ENCODE peak calls at places on chromosomes 13 and 19, in eight cellular contexts. S, X, U, J, M, W, O and B are unnamed samples.

GRCh38 chr19:752652-753517 is 2.0 kb downstream of the MISP start:
- DNase-seq in X (peak), J (peak), U (peak), W (peak), O (no peak), S (peak), M (no peak), B (no peak)

GRCh38 chr13:94608586-94608985 is 6.9 kb downstream of the GPR180 start:
- DNase-seq in S (no peak), O (no peak), W (no peak), U (no peak), X (no peak), M (no peak), J (no peak), B (no peak)

GRCh38 chr19:7182489-7182888 is 111.7 kb downstream of the INSR start:
- DNase-seq in W (no peak), J (no peak), X (no peak), U (no peak), O (no peak), M (no peak), S (no peak), B (no peak)

GRCh38 chr13:96141032-96141431 is 51.1 kb downstream of the HS6ST3 start:
- DNase-seq in S (no peak), U (no peak), O (no peak), J (peak), X (no peak), W (no peak), M (no peak), B (no peak)

GRCh38 chr19:12789098-12789903 is 2.0 kb upstream of the JUNB start:
- DNase-seq in W (no peak), S (no peak), J (peak), M (no peak), O (no peak), X (peak), U (peak), B (no peak)

GRCh38 chr13:30818323-30818960 is 83.1 kb downstream of the ALOX5AP start:
- DNase-seq in J (peak), S (no peak), U (peak), X (no peak), W (no peak), M (no peak), O (no peak), B (no peak)

GRCh38 chr13:80436571-80437169 is 95.7 kb upstream of the SPRY2 start:
- DNase-seq in J (peak), O (no peak), U (no peak), X (no peak), S (no peak), W (peak), M (no peak), B (no peak)

GRCh38 chr13:76672422-76672821 is 213.8 kb downstream of the KCTD12 start:
- DNase-seq in W (no peak), X (no peak), O (no peak), M (no peak), J (peak), S (no peak), U (peak), B (no peak)

GRCh38 chr13:98026457-98026857 is 73.0 kb downstream of the IPO5 start:
- DNase-seq in M (no peak), O (peak), U (no peak), X (no peak), S (no peak), J (no peak), W (no peak), B (no peak)

GRCh38 chr19:35313614-35314013 is 15.4 kb upstream of the CD22 start:
- DNase-seq in S (no peak), O (no peak), M (no peak), X (no peak), W (no peak), U (no peak), J (no peak), B (no peak)

GRCh38 chr13:111431241-111431640 is 110.8 kb downstream of the TEX29 start:
- DNase-seq in X (no peak), J (no peak), O (no peak), M (no peak), U (no peak), W (no peak), S (no peak), B (no peak)

GRCh38 chr13:73767747-73768315 is 366.4 kb downstream of the KLF12 start:
- DNase-seq in M (peak), U (peak), J (no peak), W (no peak), S (no peak), X (peak), O (no peak), B (no peak)

GRCh38 chr19:19578241-19578640 is 40.2 kb downstream of the CILP2 start:
- DNase-seq in W (no peak), U (no peak), X (no peak), M (peak), J (no peak), O (no peak), S (no peak), B (no peak)

GRCh38 chr19:30046522-30046921 is 104.5 kb downstream of the URI1 start:
- DNase-seq in O (no peak), S (no peak), X (no peak), M (peak), U (no peak), W (no peak), J (no peak), B (no peak)

GRCh38 chr19:18503971-18504885 is 17.6 kb downstream of the ELL start:
- DNase-seq in W (no peak), U (no peak), J (no peak), X (peak), M (no peak), O (peak), S (no peak), B (no peak)

GRCh38 chr13:34748078-34748477 is 194.0 kb upstream of the NBEA start:
- DNase-seq in M (no peak), J (peak), X (no peak), W (no peak), S (no peak), O (no peak), U (no peak), B (no peak)

GRCh38 chr13:79451500-79451962 is 29.4 kb upstream of the NDFIP2 start:
- DNase-seq in W (peak), O (no peak), J (peak), S (peak), M (peak), X (peak), U (peak), B (peak)

GRCh38 chr19:1852294-1852646 is 4.0 kb upstream of the REXO1 start:
- DNase-seq in O (no peak), W (no peak), J (no peak), M (no peak), X (peak), U (no peak), S (no peak), B (no peak)

GRCh38 chr19:19061491-19061890 is 2.3 kb upstream of the SLC25A42 start:
- DNase-seq in O (no peak), J (no peak), M (no peak), X (peak), U (no peak), S (no peak), W (no peak), B (no peak)

GRCh38 chr19:18233224-18233825 is 7.1 kb upstream of the PDE4C start:
- DNase-seq in O (no peak), M (peak), W (no peak), S (peak), X (peak), J (peak), U (peak), B (no peak)

GRCh38 chr19:10074153-10074552 is 12.0 kb upstream of the SHFL start:
- DNase-seq in S (no peak), W (no peak), U (no peak), X (no peak), O (no peak), J (peak), M (no peak), B (no peak)
- TF ChIP-seq CTCF in S (no peak), W (peak), U (no peak), X (no peak), O (peak), J (peak), M (peak), B (peak)

GRCh38 chr13:113357529-113357928 is 6.4 kb downstream of the GRTP1 start:
- DNase-seq in W (no peak), S (no peak), X (no peak), U (no peak), O (no peak), M (no peak), J (peak), B (no peak)

GRCh38 chr13:113360446-113360845 is 3.5 kb downstream of the GRTP1 start:
- DNase-seq in M (no peak), U (no peak), W (no peak), X (no peak), O (no peak), J (no peak), S (no peak), B (no peak)

GRCh38 chr13:113358653-113359052 is 5.3 kb downstream of the GRTP1 start:
- DNase-seq in J (no peak), M (no peak), S (no peak), O (no peak), W (no peak), U (no peak), X (no peak), B (no peak)

GRCh38 chr13:113361406-113361805 is 2.5 kb downstream of the GRTP1 start:
- DNase-seq in W (no peak), O (no peak), U (no peak), J (no peak), M (no peak), X (no peak), S (no peak), B (no peak)

DNA sequence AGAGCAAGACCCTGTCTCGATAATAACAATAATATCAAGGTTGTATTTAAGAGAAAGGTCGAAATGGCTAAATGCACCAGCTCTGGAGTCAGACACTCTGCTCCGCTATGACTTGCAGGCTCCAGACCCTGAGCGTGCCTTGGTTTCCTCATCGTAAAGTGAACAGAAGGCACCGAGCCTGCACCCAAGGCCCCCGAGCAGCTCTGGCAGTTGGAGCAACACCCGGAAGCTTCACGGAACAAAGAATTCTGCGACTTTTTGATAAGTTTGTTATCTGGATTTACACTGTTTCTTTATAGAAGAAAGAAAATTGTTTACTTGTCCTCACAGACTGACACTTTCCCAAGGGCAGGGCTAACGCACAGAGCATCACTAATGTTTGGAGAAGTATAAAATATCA is 4.4 kb downstream of the GRTP1 start:
- DNase-seq in X (no peak), U (no peak), M (no peak), S (no peak), J (no peak), W (no peak), O (no peak), B (no peak)
- TF ChIP-seq CTCF in X (no peak), U (no peak), M (no peak), S (no peak), J (no peak), W (no peak), O (no peak), B (no peak)

DNA sequence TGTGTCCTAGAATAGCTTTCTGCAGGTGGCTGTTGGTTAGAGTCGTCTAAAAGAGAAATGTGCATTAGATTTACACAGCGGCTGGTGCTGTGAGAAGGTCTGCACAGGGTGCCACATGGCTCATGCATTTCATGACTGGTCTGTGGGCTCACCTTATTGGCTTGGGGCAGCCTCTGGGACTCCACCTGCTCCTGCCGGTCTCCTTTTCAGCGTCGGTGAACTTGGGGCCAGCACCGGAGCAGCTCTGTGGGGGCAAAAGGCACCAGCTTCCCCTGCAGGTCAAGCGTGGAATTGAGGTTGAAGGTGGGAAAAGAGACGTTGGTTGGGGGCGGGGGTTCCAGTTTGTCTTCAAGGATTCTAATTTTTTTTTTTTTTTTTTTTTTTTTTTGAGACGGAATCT is 3.1 kb upstream of the PNMA8C start:
- DNase-seq in U (no peak), W (no peak), J (no peak), M (no peak), O (no peak), X (no peak), S (no peak), B (no peak)
- TF ChIP-seq CTCF in U (no peak), W (no peak), J (no peak), M (no peak), O (no peak), X (no peak), S (no peak), B (peak)

DNA sequence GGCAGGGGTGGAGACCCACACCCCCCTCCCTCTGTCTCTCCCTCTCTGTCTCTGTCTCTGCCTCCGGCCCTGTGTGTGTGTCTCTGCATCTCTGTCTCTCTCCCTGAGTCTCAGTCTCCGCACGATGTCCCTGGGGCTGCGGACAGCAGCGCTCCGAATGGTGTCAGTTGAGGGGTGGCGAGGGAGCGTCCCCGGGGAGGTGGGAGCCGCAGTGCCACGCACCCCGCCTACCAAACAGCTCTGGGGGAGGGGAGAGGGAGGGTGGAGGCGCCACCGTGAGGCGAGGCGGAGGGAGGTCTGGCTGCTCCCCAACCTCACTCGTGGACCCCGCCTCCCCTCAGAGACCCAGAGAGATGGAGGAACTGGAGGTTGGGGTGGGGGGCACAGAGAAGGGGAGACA is 7.4 kb downstream of the ERFL start:
- DNase-seq in S (no peak), X (no peak), M (no peak), U (no peak), O (no peak), J (no peak), W (no peak), B (no peak)
- TF ChIP-seq CTCF in S (no peak), X (no peak), M (no peak), U (no peak), O (no peak), J (no peak), W (no peak), B (no peak)

DNA sequence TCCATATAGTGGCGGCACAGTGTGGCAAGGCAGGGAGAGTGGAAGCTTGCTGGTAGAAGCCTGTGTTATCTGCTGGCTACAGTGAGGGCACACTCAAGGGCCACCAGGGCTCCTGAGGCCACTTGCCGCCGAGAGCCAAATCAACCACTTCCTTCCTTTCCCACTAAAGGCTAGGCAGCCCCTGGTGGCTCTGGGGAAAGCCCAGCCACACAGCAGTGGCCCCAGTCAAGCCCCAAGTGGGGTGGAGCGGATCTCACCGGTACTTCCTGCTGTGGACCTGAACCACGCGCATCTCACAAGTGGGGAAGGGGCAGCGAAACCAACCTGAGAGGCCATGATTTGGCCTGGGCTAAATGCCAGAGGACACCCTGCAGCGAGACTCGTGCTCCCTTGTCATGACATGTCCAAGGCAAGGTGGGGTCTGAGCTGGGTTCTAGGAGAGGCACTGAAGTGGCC is 21.9 kb upstream of the SLC35E1 start:
- DNase-seq in J (no peak), X (no peak), W (no peak), S (no peak), M (no peak), O (no peak), U (no peak), B (no peak)
- TF ChIP-seq CTCF in J (no peak), X (no peak), W (no peak), S (no peak), M (no peak), O (no peak), U (no peak), B (no peak)